ENCODE peak calls at places on chromosomes 12 and 14, in four cellular contexts. E, Z, V and H are unnamed samples. For H3K27me3, the result is how much of the 10 kb centered on the place peaks cover.

GRCh38 chr14:61460853-61461611 is 139.7 kb downstream of the PRKCH start:
- DNase-seq in E (no peak), Z (peak), V (no peak), H (no peak)

GRCh38 chr14:22462923-22463322 is 126.1 kb downstream of the DAD1 start:
- DNase-seq in E (no peak), Z (no peak), V (no peak), H (no peak)

GRCh38 chr12:109880049-109880931 is at the start of gene GLTP:
- DNase-seq in E (no peak), Z (peak), V (peak), H (peak)

GRCh38 chr12:53461591-53461990 is 9.7 kb downstream of the PCBP2 start:
- DNase-seq in E (no peak), Z (no peak), V (no peak), H (no peak)

GRCh38 chr12:82425241-82425640 is 66.9 kb downstream of the METTL25 start:
- DNase-seq in E (no peak), Z (peak), V (no peak), H (peak)

GRCh38 chr14:95320076-95320895 is 578 bp upstream of the CLMN start:
- DNase-seq in E (no peak), Z (no peak), V (no peak), H (no peak)

GRCh38 chr12:30725739-30726138 is 29.0 kb downstream of the CAPRIN2 start:
- DNase-seq in E (peak), Z (peak), V (no peak), H (no peak)

GRCh38 chr14:95044463-95045254 is 112.7 kb downstream of the DICER1 start:
- DNase-seq in E (no peak), Z (no peak), V (no peak), H (no peak)

GRCh38 chr14:34198096-34198495 is 247.2 kb upstream of the EGLN3 start:
- DNase-seq in E (no peak), Z (no peak), V (no peak), H (no peak)

GRCh38 chr12:106586535-106586802 is 3.7 kb downstream of the RFX4 start:
- DNase-seq in E (no peak), Z (no peak), V (no peak), H (no peak)

GRCh38 chr14:100341301-100342031 is 18.3 kb downstream of the SLC25A47 start:
- DNase-seq in E (no peak), Z (peak), V (peak), H (no peak)

GRCh38 chr14:51044961-51045360 is 49.9 kb downstream of the TRIM9 start:
- DNase-seq in E (no peak), Z (no peak), V (no peak), H (no peak)

GRCh38 chr14:50763386-50764007 is 67.5 kb downstream of the NIN start:
- DNase-seq in E (no peak), Z (peak), V (no peak), H (no peak)

GRCh38 chr12:91923864-91924263 is 221.8 kb downstream of the BTG1 start:
- DNase-seq in E (no peak), Z (no peak), V (no peak), H (no peak)

GRCh38 chr14:64755661-64756265 is 51.5 kb downstream of the PLEKHG3 start:
- DNase-seq in E (no peak), Z (peak), V (no peak), H (no peak)

DNA sequence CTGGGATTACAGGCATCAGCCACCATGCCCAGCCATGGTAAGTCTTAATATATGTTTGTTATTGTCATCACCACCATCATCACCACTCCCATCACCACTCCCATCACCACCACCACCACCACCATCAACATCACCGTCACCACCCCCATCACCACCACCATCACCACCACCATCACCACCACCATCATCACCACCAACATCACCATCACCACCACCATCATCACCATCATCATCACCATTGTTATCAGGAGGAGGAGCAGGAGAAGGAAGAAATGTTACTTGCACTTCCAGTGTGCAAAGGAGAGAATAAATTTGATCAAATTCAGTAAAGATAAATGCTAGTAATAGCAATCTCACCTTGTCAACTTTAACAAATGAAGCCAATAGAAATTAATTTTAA is 71.2 kb upstream of the CHST11 start:
- DNase-seq in E (no peak), Z (no peak), V (no peak), H (no peak)
- H3K27me3 ChIP-seq in E (under half), Z (under half), V (under half), H (under half)

GRCh38 chr14:36700656-36701055 is 39.0 kb downstream of the PAX9 start:
- DNase-seq in E (no peak), Z (no peak), V (no peak), H (no peak)
- H3K4me3 ChIP-seq in E (no peak), Z (no peak), V (no peak), H (no peak)

DNA sequence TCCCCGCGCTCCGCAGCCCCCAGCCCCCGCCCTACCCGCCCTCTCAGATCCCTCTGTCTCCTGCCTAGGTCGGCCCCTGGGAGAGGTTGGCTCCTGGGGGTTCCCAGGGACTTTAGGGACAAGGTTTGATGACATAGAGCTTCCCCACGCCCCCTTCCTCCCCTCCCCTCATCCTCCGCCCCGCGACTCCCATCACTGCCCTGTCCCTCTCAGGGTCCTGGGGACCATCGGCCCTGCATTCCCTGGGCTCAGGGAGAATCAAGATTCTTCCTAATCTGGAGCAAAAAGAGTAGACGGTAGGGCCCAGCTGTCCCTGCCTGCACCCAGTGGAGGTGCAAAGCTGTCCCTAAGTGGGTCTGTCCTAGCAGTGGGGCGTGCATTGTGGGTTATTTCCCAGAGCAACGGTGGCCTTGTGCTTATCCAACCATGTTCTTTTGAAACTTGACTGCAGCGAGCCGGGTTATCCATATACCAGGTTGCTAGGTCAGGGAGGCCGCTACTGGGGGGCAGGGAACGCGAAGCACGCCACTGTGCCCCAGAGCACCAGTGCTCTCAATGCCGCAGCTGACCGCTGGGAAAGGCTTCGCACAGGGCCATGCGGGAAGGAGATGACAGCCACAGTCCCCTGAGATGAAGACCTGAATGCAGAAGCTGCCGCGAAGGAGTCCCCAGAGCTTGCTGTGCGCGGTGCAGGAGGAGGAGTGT is 124.4 kb upstream of the PRMT8 start:
- DNase-seq in E (no peak), Z (no peak), V (no peak), H (no peak)
- H3K27me3 ChIP-seq in E (under half), Z (under half), V (under half), H (under half)

DNA sequence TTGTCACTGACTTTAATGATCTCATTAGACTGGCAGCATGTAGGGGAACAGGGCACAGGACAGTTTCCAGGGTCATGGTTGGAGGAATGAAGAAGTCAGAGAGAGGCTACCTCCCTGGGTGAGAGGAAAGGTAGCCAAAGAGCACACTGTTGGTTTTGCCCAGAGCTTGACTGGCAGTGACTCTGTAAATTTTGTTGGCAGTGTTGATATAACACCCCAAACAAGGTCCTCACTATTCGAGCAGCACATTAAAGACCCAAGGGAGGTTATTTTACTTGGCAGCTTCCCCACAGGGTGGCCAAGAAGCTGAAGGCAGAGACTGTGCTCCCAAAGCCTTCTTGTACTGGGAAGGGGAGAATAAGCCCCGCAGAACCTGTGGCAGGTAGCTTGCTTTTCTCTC is 40.6 kb downstream of the WSCD2 start:
- DNase-seq in E (no peak), Z (no peak), V (no peak), H (no peak)
- H3K4me3 ChIP-seq in E (no peak), Z (no peak), V (no peak), H (no peak)

GRCh38 chr12:117272690-117273089 is 82.4 kb upstream of the FBXO21 start:
- DNase-seq in E (no peak), Z (no peak), V (no peak), H (no peak)

GRCh38 chr12:117277875-117278274 is 83.6 kb downstream of the NOS1 start:
- DNase-seq in E (no peak), Z (no peak), V (no peak), H (no peak)

DNA sequence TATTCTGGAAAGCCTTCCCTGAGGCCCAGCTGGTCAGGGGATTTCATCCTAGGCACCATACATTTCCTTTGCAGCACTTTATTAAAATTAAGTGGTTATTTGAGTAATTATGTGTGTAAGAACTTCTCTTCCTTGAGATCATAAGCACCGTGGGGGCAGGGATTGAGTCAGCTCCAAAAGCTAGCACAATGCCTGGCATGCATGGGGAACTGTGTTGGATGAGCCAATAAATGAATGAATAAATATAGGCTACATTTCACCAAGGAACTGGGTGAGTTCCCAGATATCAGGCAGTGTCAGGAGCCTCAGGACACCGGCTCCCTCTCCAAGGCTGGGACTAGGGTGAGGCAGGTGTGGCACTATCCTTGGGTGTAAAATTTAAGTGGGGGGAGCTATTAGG is 82.8 kb upstream of the FBXO21 start:
- DNase-seq in E (no peak), Z (peak), V (peak), H (no peak)
- H3K27me3 ChIP-seq in E (under half), Z (under half), V (under half), H (under half)

DNA sequence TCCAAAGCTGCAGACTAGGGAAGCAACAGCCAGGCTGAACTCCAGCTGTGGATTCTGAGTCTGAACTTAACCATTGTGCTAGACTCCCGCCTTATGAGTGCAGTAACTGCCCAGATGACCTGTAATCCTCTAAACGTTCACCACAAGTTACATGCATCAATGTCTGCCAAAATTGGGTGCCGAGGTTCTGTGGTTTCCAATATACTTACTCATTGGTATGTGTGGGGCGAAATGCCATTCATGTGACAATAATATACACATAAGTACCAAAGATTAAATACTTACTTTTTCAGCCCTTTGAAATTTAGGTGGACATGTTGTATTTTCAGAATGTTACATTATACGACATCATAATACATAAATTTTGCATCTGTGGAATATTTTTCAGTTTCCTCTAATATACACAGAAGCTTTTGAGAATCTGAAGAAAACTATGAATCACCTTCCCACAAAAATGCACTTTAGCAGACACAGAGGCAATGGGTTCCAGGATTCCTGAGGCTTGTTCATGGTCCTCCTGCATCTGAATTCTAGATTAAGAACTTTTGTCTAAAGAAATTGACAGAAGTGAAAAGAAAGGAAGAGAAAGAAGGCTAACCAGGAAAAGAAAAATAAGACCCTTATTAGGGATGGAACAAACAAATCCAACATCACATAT is 31.7 kb downstream of the GRIP1 start:
- DNase-seq in E (no peak), Z (peak), V (peak), H (no peak)
- H3K4me3 ChIP-seq in E (no peak), Z (no peak), V (no peak), H (no peak)

DNA sequence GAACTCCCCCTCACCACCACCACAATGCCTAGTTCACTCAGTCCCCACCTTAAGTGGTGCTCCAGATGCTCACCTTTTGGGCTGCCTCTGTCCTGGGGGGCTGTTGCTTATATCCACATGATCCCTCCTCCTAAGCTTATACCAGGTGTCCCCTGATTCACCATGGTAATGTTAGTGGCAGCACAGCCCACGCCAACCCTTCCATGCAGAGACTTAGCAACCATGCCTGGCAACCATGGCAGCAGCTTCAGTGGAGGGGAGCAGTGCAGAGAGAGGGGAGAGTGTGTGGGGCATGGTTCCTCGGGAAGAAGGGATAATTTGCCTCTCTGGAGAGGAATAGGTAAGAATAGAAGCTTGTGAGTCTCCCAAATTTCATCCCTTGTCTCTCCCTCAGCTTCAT is 1.2 kb upstream of the DDN start:
- DNase-seq in E (no peak), Z (no peak), V (no peak), H (no peak)
- H3K27me3 ChIP-seq in E (under half), Z (under half), V (under half), H (under half)